ENCODE peak calls at places on chromosomes 2 and 18, in six cellular contexts. W is suprapubic skin, N is H1, G is stomach, D is GM23338, X is spleen. S is an unnamed sample. For H3K4me1, the result is how much of the 10 kb centered on the place peaks cover.

GRCh38 chr2:33287611-33288010 is 188.8 kb upstream of the RASGRP3 start:
- DNase-seq in W (no peak), N (no peak), G (no peak), D (no peak), X (no peak), S (no peak)

GRCh38 chr18:8413189-8413588 is 196.0 kb upstream of the RAB12 start:
- DNase-seq in W (no peak), N (no peak), G (no peak), D (no peak), X (no peak), S (no peak)

GRCh38 chr2:85907671-85908157 is 18.9 kb upstream of the ST3GAL5 start:
- DNase-seq in W (no peak), N (no peak), G (no peak), D (no peak), X (no peak), S (no peak)

GRCh38 chr2:223725494-223725893 is 111.9 kb downstream of the AP1S3 start:
- DNase-seq in W (no peak), N (peak), G (peak), D (peak), X (peak), S (peak)

GRCh38 chr18:22539045-22539444 is 121.3 kb upstream of the CTAGE1 start:
- DNase-seq in W (peak), N (no peak), G (no peak), D (no peak), X (no peak), S (no peak)

GRCh38 chr2:152499921-152500320 is 164.9 kb downstream of the FMNL2 start:
- DNase-seq in W (no peak), N (no peak), G (no peak), D (no peak), X (no peak), S (no peak)

GRCh38 chr2:54903736-54904554 is 146.3 kb downstream of the RTN4 start:
- DNase-seq in W (no peak), N (peak), G (peak), D (no peak), X (no peak), S (no peak)

GRCh38 chr2:132033949-132034348 is 127.8 kb downstream of the ANKRD30BL start:
- DNase-seq in W (no peak), N (no peak), G (no peak), D (no peak), X (no peak), S (no peak)

GRCh38 chr18:33051397-33051796 is 278.6 kb upstream of the KLHL14 start:
- DNase-seq in W (no peak), N (no peak), G (peak), D (no peak), X (no peak), S (peak)

GRCh38 chr2:12110074-12110473 is 363.6 kb downstream of the LPIN1 start:
- DNase-seq in W (no peak), N (no peak), G (no peak), D (no peak), X (no peak), S (no peak)

GRCh38 chr2:120346667-120347358 is 877 bp downstream of the INHBB start:
- DNase-seq in W (no peak), N (no peak), G (no peak), D (peak), X (peak), S (no peak)

GRCh38 chr18:27616324-27616723 is 431.2 kb upstream of the CHST9 start:
- DNase-seq in W (no peak), N (no peak), G (no peak), D (peak), X (no peak), S (no peak)

GRCh38 chr2:226671177-226671676 is 128.4 kb downstream of the IRS1 start:
- DNase-seq in W (no peak), N (no peak), G (no peak), D (no peak), X (no peak), S (no peak)

GRCh38 chr2:30684996-30685395 is 122.2 kb downstream of the CAPN13 start:
- DNase-seq in W (no peak), N (no peak), G (no peak), D (no peak), X (no peak), S (no peak)

GRCh38 chr2:230877737-230878598 is 13.2 kb downstream of the ITM2C start:
- DNase-seq in W (peak), N (no peak), G (no peak), D (no peak), X (peak), S (peak)

GRCh38 chr2:173631123-173631450 is 276.4 kb downstream of the CDCA7 start:
- DNase-seq in W (no peak), N (no peak), G (no peak), D (no peak), X (no peak), S (no peak)

GRCh38 chr18:74834424-74835309 is 237.0 kb downstream of the ZNF407 start:
- DNase-seq in W (no peak), N (no peak), G (no peak), D (peak), X (no peak), S (no peak)

GRCh38 chr2:15588329-15588919 is 3.2 kb upstream of the DDX1 start:
- DNase-seq in W (no peak), N (peak), G (peak), D (peak), X (no peak), S (peak)

GRCh38 chr2:96156926-96157648 is 11.8 kb upstream of the DUSP2 start:
- DNase-seq in W (no peak), N (no peak), G (no peak), D (no peak), X (peak), S (no peak)

GRCh38 chr2:149017116-149017985 is 21.1 kb upstream of the LYPD6B start:
- DNase-seq in W (no peak), N (peak), G (peak), D (peak), X (peak), S (peak)

GRCh38 chr2:241611062-241611461 is 25.9 kb downstream of the THAP4 start:
- DNase-seq in W (no peak), N (no peak), G (no peak), D (no peak), X (no peak), S (no peak)

GRCh38 chr2:17227856-17228255 is 290.4 kb downstream of the RAD51AP2 start:
- DNase-seq in W (no peak), N (no peak), G (no peak), D (no peak), X (no peak), S (no peak)

GRCh38 chr2:123851281-123851680 is 173.8 kb upstream of the CNTNAP5 start:
- DNase-seq in W (no peak), N (no peak), G (no peak), D (no peak), X (no peak), S (no peak)

GRCh38 chr2:223941579-223942277 is 3.4 kb downstream of the WDFY1 start:
- DNase-seq in W (no peak), N (no peak), G (no peak), D (no peak), X (no peak), S (no peak)

GRCh38 chr2:207334631-207335371 is 169.1 kb upstream of the KLF7 start:
- DNase-seq in W (no peak), N (peak), G (peak), D (peak), X (no peak), S (peak)

GRCh38 chr18:49648811-49649210 is 87.0 kb downstream of the LIPG start:
- DNase-seq in W (no peak), N (no peak), G (no peak), D (no peak), X (peak), S (no peak)

GRCh38 chr2:26463252-26464207 is 14.4 kb downstream of the OTOF start:
- DNase-seq in W (no peak), N (peak), G (no peak), D (peak), X (peak), S (no peak)

GRCh38 chr2:230939066-230939591 is 14.1 kb upstream of the GPR55 start:
- DNase-seq in W (no peak), N (no peak), G (peak), D (no peak), X (no peak), S (no peak)

GRCh38 chr18:27899893-27900292 is 277.0 kb downstream of the CDH2 start:
- DNase-seq in W (no peak), N (no peak), G (no peak), D (no peak), X (no peak), S (no peak)

GRCh38 chr2:171146633-171147032 is 14.1 kb downstream of the TLK1 start:
- DNase-seq in W (no peak), N (no peak), G (no peak), D (no peak), X (no peak), S (no peak)

GRCh38 chr2:239239607-239240479 is 161.0 kb downstream of the HDAC4 start:
- DNase-seq in W (peak), N (no peak), G (no peak), D (no peak), X (peak), S (no peak)

GRCh38 chr18:8833480-8833879 is 128.1 kb downstream of the MTCL1 start:
- DNase-seq in W (no peak), N (no peak), G (no peak), D (no peak), X (no peak), S (no peak)

GRCh38 chr2:38610851-38611801 is 8.4 kb upstream of the HNRNPLL start:
- DNase-seq in W (no peak), N (no peak), G (no peak), D (no peak), X (no peak), S (no peak)

GRCh38 chr2:24048662-24049484 is 668 bp upstream of the FKBP1B start:
- DNase-seq in W (no peak), N (no peak), G (no peak), D (peak), X (no peak), S (no peak)

GRCh38 chr2:101740555-101740964 is 43.1 kb downstream of the MAP4K4 start:
- DNase-seq in W (no peak), N (no peak), G (no peak), D (no peak), X (no peak), S (no peak)

GRCh38 chr2:188909036-188909435 is 65.1 kb upstream of the COL3A1 start:
- DNase-seq in W (no peak), N (no peak), G (no peak), D (no peak), X (no peak), S (no peak)
- TF ChIP-seq POLR2AphosphoS5 in W (no peak), N (no peak), G (no peak), D (no peak), X (no peak), S (no peak)

GRCh38 chr2:190111166-190111565 is 48.6 kb upstream of the MSTN start:
- DNase-seq in W (no peak), N (no peak), G (no peak), D (no peak), X (no peak), S (no peak)
- H3K27ac ChIP-seq in W (no peak), N (no peak), G (no peak), D (no peak), X (no peak), S (no peak)

DNA sequence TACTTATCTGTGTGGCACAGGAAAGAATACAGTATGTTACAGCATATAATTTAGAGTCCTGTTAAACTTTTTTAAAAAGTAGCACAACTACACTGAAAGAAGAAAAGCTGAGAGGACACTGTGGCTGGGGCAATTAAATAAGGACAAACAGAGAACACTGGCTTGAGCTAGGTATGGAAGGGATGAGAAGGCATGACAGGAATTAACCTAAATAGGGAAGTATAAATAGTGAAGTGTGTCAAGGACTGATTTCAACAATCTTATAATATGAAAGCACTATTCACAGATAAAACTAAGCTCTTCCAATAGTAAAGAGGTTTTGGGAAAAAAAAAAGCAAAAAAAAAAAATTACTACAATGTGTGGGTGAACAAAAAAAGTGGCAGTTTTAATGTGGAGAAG is 45.6 kb downstream of the PPP3R1 start:
- DNase-seq in W (no peak), N (no peak), G (no peak), D (no peak), X (no peak), S (no peak)
- H3K4me1 ChIP-seq in W (under half), N (under half), G (half or more), D (under half), X (half or more), S (under half)

GRCh38 chr2:156181208-156181607 is 151.3 kb downstream of the NR4A2 start:
- DNase-seq in W (no peak), N (no peak), G (no peak), D (peak), X (no peak), S (no peak)

GRCh38 chr2:156177654-156178053 is 154.9 kb downstream of the NR4A2 start:
- DNase-seq in W (no peak), N (no peak), G (no peak), D (no peak), X (no peak), S (no peak)

DNA sequence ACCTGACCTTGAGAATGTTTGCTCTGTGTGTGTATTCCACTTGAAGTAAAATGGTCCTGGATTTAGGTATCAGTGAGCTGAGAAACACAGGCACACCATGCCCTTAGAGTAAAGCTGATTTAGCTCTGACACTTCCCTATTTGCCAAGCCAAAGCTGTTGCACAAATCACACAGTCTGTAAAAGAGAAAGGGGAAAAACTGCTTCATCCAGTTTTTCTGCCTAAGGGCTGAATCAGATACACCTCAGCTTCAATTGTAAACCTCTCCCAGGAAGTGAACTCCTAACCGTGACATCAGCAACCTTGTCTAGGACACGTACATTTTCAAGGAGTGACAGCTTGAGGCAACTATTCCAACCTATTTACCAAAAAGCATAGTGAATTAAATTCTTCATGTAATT is 150.4 kb downstream of the NR4A2 start:
- DNase-seq in W (no peak), N (no peak), G (peak), D (no peak), X (no peak), S (peak)
- TF ChIP-seq POLR2AphosphoS5 in W (peak), N (no peak), G (no peak), D (no peak), X (no peak), S (peak)

GRCh38 chr18:12474876-12475275 is 67.1 kb downstream of the PRELID3A start:
- DNase-seq in W (no peak), N (no peak), G (no peak), D (no peak), X (no peak), S (no peak)

GRCh38 chr18:12468458-12468857 is 60.7 kb downstream of the PRELID3A start:
- DNase-seq in W (no peak), N (no peak), G (no peak), D (no peak), X (no peak), S (no peak)

DNA sequence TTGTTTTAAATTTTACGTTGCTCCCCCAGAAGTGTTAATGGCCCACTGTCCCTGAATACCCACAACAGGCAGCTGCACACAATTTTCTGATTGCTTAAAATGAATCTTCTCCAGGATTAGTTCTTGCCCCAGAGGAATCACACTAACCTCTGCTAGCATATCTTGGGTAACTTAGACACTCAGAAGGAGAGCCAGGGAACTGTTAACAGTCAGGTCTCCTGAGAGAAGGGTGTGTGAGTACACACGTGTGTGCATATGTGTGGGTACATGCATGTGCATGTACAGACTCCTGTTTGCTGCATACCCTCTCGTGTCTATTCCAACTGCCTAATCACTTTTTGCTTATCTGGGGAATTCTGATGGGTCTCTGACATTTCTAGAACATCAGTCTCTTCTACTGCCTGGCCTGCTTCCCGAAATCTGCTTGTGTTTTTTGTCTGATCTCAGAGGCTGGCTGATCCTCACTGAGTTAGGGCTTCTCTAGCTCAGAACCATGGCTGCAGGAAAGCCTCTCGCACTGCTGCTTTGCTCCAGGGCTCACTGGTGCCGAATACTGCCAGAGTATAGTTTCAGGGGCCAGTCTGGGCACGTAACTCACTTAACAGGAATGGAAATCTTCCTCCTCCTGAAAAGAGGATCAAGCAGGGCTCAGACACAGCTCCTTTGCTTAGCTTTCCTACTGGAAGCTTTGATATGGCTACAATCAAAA is 62.8 kb downstream of the PRELID3A start:
- DNase-seq in W (no peak), N (no peak), G (no peak), D (no peak), X (no peak), S (no peak)
- H3K27ac ChIP-seq in W (peak), N (no peak), G (no peak), D (peak), X (no peak), S (no peak)

DNA sequence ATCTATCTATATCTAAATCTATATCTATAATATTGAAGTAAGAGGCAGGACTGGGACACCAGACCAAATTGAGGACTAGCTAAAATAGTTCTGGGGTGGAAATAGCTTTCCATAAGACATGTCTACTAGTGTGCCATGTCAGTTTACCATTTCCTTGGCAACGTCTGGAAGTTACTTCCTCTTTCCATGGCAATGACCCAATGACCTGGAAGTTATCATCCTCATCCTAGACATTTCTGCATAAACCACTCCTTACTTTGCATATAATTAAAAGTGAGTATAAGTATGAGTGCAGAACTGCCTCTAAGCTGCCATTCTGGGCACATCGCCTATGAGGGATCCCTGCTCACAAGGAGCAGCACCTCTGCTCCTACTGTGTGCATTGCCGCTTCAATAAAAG is 734.0 kb upstream of the GCFC2 start:
- DNase-seq in W (no peak), N (no peak), G (no peak), D (no peak), X (no peak), S (no peak)
- H3K4me1 ChIP-seq in W (under half), N (under half), G (under half), D (under half), X (under half), S (under half)

DNA sequence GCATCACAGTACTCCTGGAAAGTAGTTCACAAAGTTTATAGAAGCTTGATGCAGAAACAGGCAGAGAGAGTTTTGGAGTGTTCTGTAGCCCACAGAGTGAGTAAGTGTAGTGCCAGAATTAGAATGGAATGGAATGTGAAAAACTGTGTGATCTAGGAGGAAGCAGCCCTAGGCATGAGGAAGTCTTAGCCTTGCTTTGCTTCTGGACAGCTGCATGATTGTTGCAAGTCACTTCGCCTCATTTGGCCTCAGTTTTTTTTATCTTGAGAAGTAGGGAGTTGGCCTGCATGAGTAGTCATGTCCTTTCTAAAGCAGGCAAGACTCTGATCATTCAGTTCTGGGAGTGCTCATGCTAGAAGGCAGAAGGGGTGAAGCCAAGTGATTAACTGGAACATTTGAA is 10.9 kb downstream of the SERPINB12 start:
- DNase-seq in W (no peak), N (no peak), G (no peak), D (no peak), X (no peak), S (no peak)
- TF ChIP-seq POLR2AphosphoS5 in W (no peak), N (no peak), G (no peak), D (no peak), X (no peak), S (peak)

GRCh38 chr18:63160172-63160995 is 159.2 kb downstream of the BCL2 start:
- DNase-seq in W (no peak), N (no peak), G (no peak), D (no peak), X (peak), S (no peak)

GRCh38 chr18:63158676-63159291 is 160.8 kb downstream of the BCL2 start:
- DNase-seq in W (no peak), N (no peak), G (no peak), D (no peak), X (no peak), S (no peak)

GRCh38 chr18:63158012-63158631 is 161.4 kb downstream of the BCL2 start:
- DNase-seq in W (no peak), N (no peak), G (no peak), D (no peak), X (no peak), S (no peak)

GRCh38 chr18:63161032-63161727 is 158.4 kb downstream of the BCL2 start:
- DNase-seq in W (no peak), N (no peak), G (no peak), D (no peak), X (no peak), S (no peak)

DNA sequence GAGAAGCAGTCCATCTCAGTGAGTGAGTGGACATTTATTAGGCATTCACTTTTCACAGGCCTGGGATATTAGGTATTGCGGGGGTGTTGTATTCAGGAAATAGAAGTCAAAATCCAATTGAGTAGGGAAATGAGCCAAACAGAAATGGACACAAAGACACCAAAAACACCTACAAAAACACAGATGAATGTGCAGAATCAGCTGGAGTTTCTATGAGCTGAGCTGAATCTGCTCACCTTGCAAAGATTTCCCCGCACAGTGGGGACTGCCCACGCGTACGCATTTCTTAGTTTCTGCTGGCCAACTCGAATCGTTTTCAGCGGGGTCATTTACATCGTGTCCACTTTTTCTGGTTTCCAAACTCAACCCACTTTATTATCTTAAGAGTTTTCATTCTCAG is 160.0 kb downstream of the BCL2 start:
- DNase-seq in W (no peak), N (no peak), G (no peak), D (no peak), X (no peak), S (no peak)
- H3K27ac ChIP-seq in W (no peak), N (no peak), G (no peak), D (no peak), X (peak), S (peak)